ENCODE peak calls at places on chromosomes 4 and X, in eight cellular contexts. Z, V, J, O, A, X, W and H are unnamed samples. For H3K36me3, the result is how much of the 10 kb centered on the place peaks cover.

GRCh38 chr4:119490335-119490734 is 138.3 kb downstream of the PDE5A start:
- ATAC-seq in Z (peak), V (peak), J (no peak), O (peak), A (no peak), X (peak), W (peak), H (no peak)

GRCh38 chrX:139881130-139881529 is 51.7 kb downstream of the ATP11C start:
- ATAC-seq in Z (no peak), V (no peak), J (no peak), O (no peak), A (no peak), X (no peak), W (peak), H (no peak)

GRCh38 chr4:137393043-137393442 is 139.3 kb downstream of the PCDH18 start:
- ATAC-seq in Z (peak), V (no peak), J (no peak), O (no peak), A (no peak), X (no peak), W (no peak), H (no peak)

GRCh38 chr4:90816754-90817153 is 689.6 kb downstream of the CCSER1 start:
- ATAC-seq in Z (no peak), V (no peak), J (no peak), O (no peak), A (no peak), X (no peak), W (no peak), H (no peak)

GRCh38 chr4:683247-683897 is 5.6 kb downstream of the SLC49A3 start:
- ATAC-seq in Z (no peak), V (peak), J (no peak), O (peak), A (no peak), X (no peak), W (peak), H (no peak)

GRCh38 chr4:8285143-8285975 is 15.8 kb downstream of the HTRA3 start:
- ATAC-seq in Z (peak), V (no peak), J (no peak), O (no peak), A (no peak), X (no peak), W (no peak), H (no peak)

GRCh38 chrX:104750146-104750699 is 184.2 kb downstream of the IL1RAPL2 start:
- ATAC-seq in Z (peak), V (no peak), J (no peak), O (no peak), A (peak), X (no peak), W (no peak), H (peak)

GRCh38 chr4:5712517-5712916 is 1.5 kb downstream of the EVC start:
- ATAC-seq in Z (no peak), V (no peak), J (no peak), O (peak), A (no peak), X (no peak), W (no peak), H (no peak)

GRCh38 chr4:53777244-53777984 is 186.1 kb upstream of the LNX1 start:
- ATAC-seq in Z (peak), V (no peak), J (no peak), O (no peak), A (no peak), X (no peak), W (peak), H (peak)

GRCh38 chr4:180799798-180800197 is 1443.4 kb upstream of the TENM3 start:
- ATAC-seq in Z (no peak), V (no peak), J (no peak), O (no peak), A (no peak), X (no peak), W (no peak), H (no peak)

GRCh38 chr4:102867278-102868152 is 1.3 kb upstream of the CISD2 start:
- ATAC-seq in Z (no peak), V (no peak), J (no peak), O (peak), A (no peak), X (no peak), W (no peak), H (no peak)
- TF ChIP-seq POLR2A in Z (no peak), V (no peak), J (no peak), O (peak), A (no peak), X (no peak), W (no peak), H (no peak)

DNA sequence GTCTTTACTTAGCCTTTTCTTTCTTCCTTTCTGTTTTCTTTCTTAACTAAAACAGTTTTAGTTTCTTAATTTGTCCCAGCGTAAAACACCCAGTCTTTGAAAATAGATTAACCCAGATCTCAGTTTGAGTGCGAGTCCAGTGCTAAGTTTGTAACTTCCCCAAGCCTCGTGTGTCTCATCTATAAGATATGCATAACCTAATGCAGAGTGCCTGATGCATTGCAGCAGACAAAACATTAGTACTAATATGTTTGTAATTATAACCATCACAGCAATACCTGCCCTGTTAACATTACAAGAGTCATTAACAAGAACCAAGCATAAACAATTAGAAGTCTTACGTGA is 528 bp upstream of the GEMIN8 start:
- ATAC-seq in Z (no peak), V (no peak), J (no peak), O (peak), A (no peak), X (peak), W (peak), H (no peak)
- H3K4me3 ChIP-seq in Z (peak), V (peak), J (no peak), O (peak), A (peak), X (peak), W (peak), H (peak)

DNA sequence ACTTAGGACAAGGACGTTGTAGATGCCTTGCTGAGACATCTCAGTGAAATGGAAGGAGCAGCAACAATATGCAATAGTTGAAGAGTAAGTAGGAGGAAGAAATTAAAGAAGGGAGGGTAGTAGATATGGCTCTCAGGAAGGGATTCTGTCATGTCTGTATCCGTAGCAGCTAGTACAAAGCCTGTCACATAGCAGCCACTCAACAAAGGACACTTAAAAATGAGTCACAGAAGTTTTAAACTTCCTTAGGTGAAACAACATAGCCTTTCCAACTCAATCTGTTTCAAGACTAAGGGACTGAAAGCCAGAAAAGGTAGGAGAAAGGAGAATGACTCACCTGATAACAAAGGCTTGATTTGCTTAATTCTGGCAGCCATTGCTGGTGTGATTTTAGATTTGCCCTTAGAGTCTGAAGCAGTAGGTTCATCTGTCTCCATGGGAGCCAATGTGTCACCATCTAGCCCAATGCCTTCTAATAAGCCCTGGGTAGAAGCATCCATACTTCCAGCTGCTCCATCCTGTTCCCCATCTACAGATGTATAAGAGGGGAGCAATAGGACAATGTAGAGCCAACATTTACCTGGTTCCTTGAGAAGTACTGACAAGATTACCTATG is 86.6 kb downstream of the HUWE1 start:
- ATAC-seq in Z (no peak), V (no peak), J (no peak), O (no peak), A (no peak), X (no peak), W (no peak), H (no peak)
- H3K36me3 ChIP-seq in Z (under half), V (under half), J (under half), O (under half), A (under half), X (under half), W (under half), H (under half)

GRCh38 chr4:184474261-184475095 is at the start of gene IRF2:
- ATAC-seq in Z (peak), V (peak), J (peak), O (peak), A (peak), X (peak), W (peak), H (peak)
- TF ChIP-seq POLR2A in Z (no peak), V (no peak), J (peak), O (peak), A (peak), X (peak), W (peak), H (peak)

DNA sequence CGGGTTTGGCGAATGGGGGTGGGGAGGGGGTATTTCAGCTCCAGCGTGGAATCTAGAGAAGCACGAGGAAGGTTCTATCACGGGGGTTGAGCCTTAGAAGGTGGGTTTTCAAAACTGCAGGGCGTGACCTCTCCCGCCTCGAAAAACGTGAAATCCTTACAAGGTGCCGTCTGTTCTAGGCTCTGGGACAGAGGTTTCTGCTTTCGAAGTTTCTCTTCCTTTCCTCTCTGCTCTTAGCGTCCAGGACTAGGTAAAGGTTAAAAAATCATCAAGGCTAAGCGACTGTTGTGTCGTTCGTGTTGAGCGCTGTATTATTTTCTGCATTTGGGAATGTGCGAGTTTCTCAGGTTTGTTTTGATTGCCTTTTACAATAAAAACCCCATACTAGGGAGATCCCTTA is 1.1 kb downstream of the FHL1 start:
- ATAC-seq in Z (peak), V (no peak), J (no peak), O (no peak), A (no peak), X (no peak), W (no peak), H (no peak)
- H3K4me3 ChIP-seq in Z (peak), V (no peak), J (peak), O (no peak), A (no peak), X (peak), W (peak), H (peak)

GRCh38 chr4:102808009-102808408 is 19.3 kb downstream of the UBE2D3 start:
- ATAC-seq in Z (no peak), V (no peak), J (no peak), O (no peak), A (no peak), X (peak), W (no peak), H (no peak)

GRCh38 chr4:102809190-102809589 is 18.2 kb downstream of the UBE2D3 start:
- ATAC-seq in Z (peak), V (no peak), J (no peak), O (peak), A (no peak), X (peak), W (peak), H (no peak)

GRCh38 chr4:102809691-102810090 is 17.7 kb downstream of the UBE2D3 start:
- ATAC-seq in Z (no peak), V (no peak), J (no peak), O (peak), A (no peak), X (no peak), W (peak), H (no peak)

DNA sequence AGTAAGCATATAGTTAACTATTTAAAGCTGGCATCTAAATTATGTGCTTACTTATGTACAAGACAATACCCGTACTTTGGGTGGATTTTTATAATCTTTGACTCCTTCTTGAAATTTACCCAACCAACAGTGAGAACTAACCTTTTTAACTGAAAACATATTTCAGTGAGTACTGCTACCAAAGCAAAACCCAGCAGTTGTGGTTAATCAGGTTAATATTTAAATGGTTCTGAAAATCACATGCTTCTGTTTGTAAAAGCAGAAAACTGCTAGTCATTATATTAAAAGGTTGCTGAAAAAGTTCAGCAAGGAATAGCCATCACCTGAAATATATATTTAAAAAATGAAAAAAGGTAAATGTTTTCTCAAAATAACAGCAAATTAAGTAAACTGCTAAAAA is 20.0 kb downstream of the UBE2D3 start:
- ATAC-seq in Z (no peak), V (no peak), J (no peak), O (peak), A (no peak), X (no peak), W (no peak), H (no peak)
- H3K36me3 ChIP-seq in Z (under half), V (under half), J (under half), O (under half), A (under half), X (under half), W (under half), H (half or more)

GRCh38 chr4:6987566-6987920 is 55.6 kb upstream of the TADA2B start:
- ATAC-seq in Z (no peak), V (peak), J (no peak), O (peak), A (no peak), X (peak), W (peak), H (no peak)

GRCh38 chr4:6986067-6986780 is 56.9 kb upstream of the TADA2B start:
- ATAC-seq in Z (peak), V (peak), J (peak), O (peak), A (peak), X (peak), W (peak), H (peak)

GRCh38 chr4:6984611-6985115 is 58.5 kb upstream of the TADA2B start:
- ATAC-seq in Z (no peak), V (no peak), J (no peak), O (no peak), A (no peak), X (no peak), W (no peak), H (no peak)

GRCh38 chr4:6988016-6988715 is 55.0 kb upstream of the TADA2B start:
- ATAC-seq in Z (no peak), V (no peak), J (no peak), O (peak), A (no peak), X (no peak), W (no peak), H (no peak)

GRCh38 chr4:6986781-6987565 is 56.2 kb upstream of the TADA2B start:
- ATAC-seq in Z (peak), V (peak), J (peak), O (peak), A (peak), X (peak), W (peak), H (peak)
- TF ChIP-seq POLR2A in Z (peak), V (peak), J (no peak), O (peak), A (peak), X (peak), W (no peak), H (peak)

GRCh38 chrX:70421618-70422017 is 1.5 kb upstream of the GDPD2 start:
- ATAC-seq in Z (no peak), V (no peak), J (no peak), O (no peak), A (no peak), X (no peak), W (no peak), H (no peak)

GRCh38 chrX:70424801-70425200 is 1.7 kb downstream of the GDPD2 start:
- ATAC-seq in Z (no peak), V (no peak), J (no peak), O (no peak), A (no peak), X (no peak), W (no peak), H (no peak)

GRCh38 chrX:70423937-70424336 is 823 bp downstream of the GDPD2 start:
- ATAC-seq in Z (no peak), V (no peak), J (no peak), O (no peak), A (no peak), X (no peak), W (no peak), H (no peak)

GRCh38 chrX:70426286-70427278 is 3.5 kb downstream of the GDPD2 start:
- ATAC-seq in Z (no peak), V (no peak), J (no peak), O (no peak), A (no peak), X (no peak), W (no peak), H (no peak)

GRCh38 chrX:70422886-70423336 is at the start of gene GDPD2:
- ATAC-seq in Z (peak), V (peak), J (no peak), O (peak), A (peak), X (no peak), W (peak), H (no peak)
- H3K4me3 ChIP-seq in Z (no peak), V (no peak), J (no peak), O (no peak), A (no peak), X (no peak), W (no peak), H (no peak)